ENCODE peak calls at places on chromosomes 6 and 20, in five cellular contexts. W is T1000, P is GM04504, B is lower lobe of right lung, M is sciatic nerve. N is an unnamed sample.

GRCh38 chr20:36745234-36745926 is 510 bp downstream of the NDRG3 start:
- DNase-seq in W (no peak), P (no peak), B (peak), M (peak), N (no peak)

GRCh38 chr6:161242779-161243693 is 30.8 kb downstream of the AGPAT4 start:
- DNase-seq in W (no peak), P (peak), B (peak), M (no peak), N (peak)

GRCh38 chr6:168735268-168735949 is 294.4 kb downstream of the SMOC2 start:
- DNase-seq in W (no peak), P (no peak), B (no peak), M (no peak), N (no peak)

GRCh38 chr20:21719592-21720214 is 14.2 kb downstream of the PAX1 start:
- DNase-seq in W (peak), P (peak), B (no peak), M (no peak), N (no peak)

GRCh38 chr6:155085582-155086253 is 90.6 kb downstream of the TIAM2 start:
- DNase-seq in W (no peak), P (no peak), B (no peak), M (no peak), N (no peak)

GRCh38 chr20:18224968-18225568 is 63.3 kb upstream of the ZNF133 start:
- DNase-seq in W (peak), P (peak), B (no peak), M (peak), N (no peak)

GRCh38 chr6:149032318-149032598 is 285.3 kb upstream of the TAB2 start:
- DNase-seq in W (no peak), P (no peak), B (no peak), M (no peak), N (no peak)

GRCh38 chr6:36627801-36628246 is 33.7 kb downstream of the SRSF3 start:
- DNase-seq in W (no peak), P (peak), B (peak), M (peak), N (peak)

GRCh38 chr6:1678966-1679690 is 69.4 kb downstream of the FOXC1 start:
- DNase-seq in W (no peak), P (no peak), B (no peak), M (no peak), N (no peak)

GRCh38 chr20:3092611-3093379 is 8.3 kb upstream of the AVP start:
- DNase-seq in W (no peak), P (no peak), B (no peak), M (no peak), N (no peak)

GRCh38 chr20:16476032-16476431 is 97.2 kb downstream of the KIF16B start:
- DNase-seq in W (no peak), P (no peak), B (no peak), M (no peak), N (no peak)

GRCh38 chr20:1890469-1891262 is 4.5 kb upstream of the SIRPA start:
- DNase-seq in W (no peak), P (no peak), B (no peak), M (no peak), N (no peak)

GRCh38 chr20:24468401-24469115 is 871 bp upstream of the SYNDIG1 start:
- DNase-seq in W (no peak), P (no peak), B (no peak), M (no peak), N (no peak)

GRCh38 chr6:141610741-141611140 is 522.0 kb upstream of the GJE1 start:
- DNase-seq in W (no peak), P (no peak), B (peak), M (no peak), N (no peak)

GRCh38 chr20:2619961-2620595 is 32.4 kb upstream of the NOP56 start:
- DNase-seq in W (no peak), P (no peak), B (no peak), M (no peak), N (no peak)

GRCh38 chr20:33909331-33909921 is 84.3 kb upstream of the RALY start:
- DNase-seq in W (no peak), P (no peak), B (no peak), M (no peak), N (no peak)

GRCh38 chr20:38001173-38001875 is 31.9 kb downstream of the TTI1 start:
- DNase-seq in W (no peak), P (no peak), B (no peak), M (no peak), N (no peak)